ENCODE peak calls at places on chromosomes 13 and 19, in ten cellular contexts. T is stimulated activated CD8-positive, alpha-beta memory T cell treated with anti-CD3 and anti-CD28 coated beads, Interleukin-4, amount 100 ng/mL, for 4 hours; L is lung microvascular endothelial cell; O is Peyer's patch; Z is EL; K is AG10803; A is cardiac muscle cell; N is AG20443; P is Calu3; D is nucleus accumbens. R is an unnamed sample.
A peak's percentile ranks its signal among the peaks of the same experiment; 100 is the strongest.

GRCh38 chr19:30567535-30568232 is 195.5 kb downstream of the ZNF536 start:
- DNase-seq in T (no peak), L (no peak), O (no peak), Z (no peak), K (peak; percentile 24), A (no peak), N (no peak), P (no peak), D (no peak), R (no peak)

GRCh38 chr13:49560270-49561063 is 24.9 kb downstream of the RCBTB1 start:
- DNase-seq in T (no peak), L (peak; percentile 18), O (no peak), Z (no peak), K (no peak), A (peak; percentile 70), N (no peak), P (peak; percentile 38), D (no peak), R (no peak)

GRCh38 chr19:38513762-38514167 is 80.3 kb downstream of the RYR1 start:
- DNase-seq in T (no peak), L (no peak), O (no peak), Z (no peak), K (no peak), A (no peak), N (no peak), P (no peak), D (no peak), R (no peak)

GRCh38 chr13:108214511-108215383 is 589 bp downstream of the LIG4 start:
- DNase-seq in T (no peak), L (peak; percentile 26), O (peak; percentile 50), Z (no peak), K (no peak), A (no peak), N (peak; percentile 18), P (no peak), D (peak; percentile 35), R (no peak)

GRCh38 chr13:34044660-34045080 is 226.7 kb downstream of the RFC3 start:
- DNase-seq in T (no peak), L (no peak), O (no peak), Z (peak; percentile 90), K (peak; percentile 87), A (peak; percentile 63), N (peak; percentile 35), P (peak; percentile 14), D (no peak), R (peak; percentile 83)

GRCh38 chr13:89518289-89519077 is 1829.0 kb upstream of the MIR17HG start:
- DNase-seq in T (no peak), L (no peak), O (no peak), Z (no peak), K (no peak), A (no peak), N (no peak), P (no peak), D (no peak), R (no peak)

GRCh38 chr19:18905520-18906236 is 9.7 kb upstream of the CERS1 start:
- DNase-seq in T (no peak), L (no peak), O (no peak), Z (no peak), K (no peak), A (no peak), N (no peak), P (no peak), D (no peak), R (no peak)

GRCh38 chr19:5014941-5015340 is 46.0 kb downstream of the KDM4B start:
- DNase-seq in T (no peak), L (no peak), O (no peak), Z (no peak), K (no peak), A (no peak), N (no peak), P (no peak), D (no peak), R (no peak)

GRCh38 chr19:13058951-13059660 is 43.6 kb downstream of the LYL1 start:
- DNase-seq in T (no peak), L (no peak), O (no peak), Z (no peak), K (no peak), A (no peak), N (no peak), P (no peak), D (no peak), R (no peak)

GRCh38 chr19:34323433-34324204 is 41.4 kb upstream of the GPI start:
- DNase-seq in T (no peak), L (no peak), O (peak; percentile 39), Z (no peak), K (no peak), A (no peak), N (no peak), P (no peak), D (no peak), R (no peak)

GRCh38 chr19:46394398-46394797 is 19.0 kb downstream of the CCDC8 start:
- DNase-seq in T (no peak), L (no peak), O (no peak), Z (no peak), K (no peak), A (peak; percentile 31), N (no peak), P (no peak), D (no peak), R (no peak)

GRCh38 chr19:18656337-18657086 is 19.7 kb downstream of the KLHL26 start:
- DNase-seq in T (no peak), L (no peak), O (no peak), Z (no peak), K (no peak), A (no peak), N (no peak), P (no peak), D (no peak), R (no peak)

GRCh38 chr19:32895384-32895783 is 25.8 kb upstream of the SLC7A9 start:
- DNase-seq in T (no peak), L (no peak), O (no peak), Z (no peak), K (no peak), A (no peak), N (no peak), P (no peak), D (no peak), R (no peak)

R was measured in HFF-Myc.